ENCODE peak calls at places on chromosome 17, in seven cellular contexts. One of them, this sample, is unnamed.

GRCh38 chr17:62573480-62574117 is 53.9 kb upstream of the MRC2 start:
- DNase-seq in IMR-90: peak
- DNase-seq in mesenchymal stem cell: no peak
- DNase-seq in H9: no peak
- DNase-seq in trophoblast cell: no peak
- DNase-seq in H1: no peak
- DNase-seq in mesendoderm: no peak
- DNase-seq in this sample: no peak

GRCh38 chr17:78031435-78031834 is 72.9 kb downstream of the TNRC6C start:
- DNase-seq in IMR-90: no peak
- DNase-seq in mesenchymal stem cell: no peak
- DNase-seq in H9: no peak
- DNase-seq in trophoblast cell: no peak
- DNase-seq in H1: no peak
- DNase-seq in mesendoderm: no peak
- DNase-seq in this sample: no peak

GRCh38 chr17:12859520-12859919 is 70.2 kb downstream of the ARHGAP44 start:
- DNase-seq in IMR-90: peak
- DNase-seq in mesenchymal stem cell: no peak
- DNase-seq in H9: no peak
- DNase-seq in trophoblast cell: no peak
- DNase-seq in H1: no peak
- DNase-seq in mesendoderm: no peak
- DNase-seq in this sample: no peak

GRCh38 chr17:83152745-83153611 is 73.6 kb downstream of the METRNL start:
- DNase-seq in IMR-90: no peak
- DNase-seq in mesenchymal stem cell: no peak
- DNase-seq in H9: peak
- DNase-seq in trophoblast cell: peak
- DNase-seq in H1: no peak
- DNase-seq in mesendoderm: no peak
- DNase-seq in this sample: no peak

GRCh38 chr17:8225813-8226535 is 15.6 kb upstream of the AURKB start:
- DNase-seq in IMR-90: peak
- DNase-seq in mesenchymal stem cell: peak
- DNase-seq in H9: peak
- DNase-seq in trophoblast cell: peak
- DNase-seq in H1: no peak
- DNase-seq in mesendoderm: peak
- DNase-seq in this sample: peak

GRCh38 chr17:55735784-55736405 is 13.2 kb upstream of the TMEM100 start:
- DNase-seq in IMR-90: peak
- DNase-seq in mesenchymal stem cell: peak
- DNase-seq in H9: no peak
- DNase-seq in trophoblast cell: peak
- DNase-seq in H1: no peak
- DNase-seq in mesendoderm: peak
- DNase-seq in this sample: no peak

GRCh38 chr17:31740611-31741082 is 118.4 kb downstream of the COPRS start:
- DNase-seq in IMR-90: peak
- DNase-seq in mesenchymal stem cell: peak
- DNase-seq in H9: no peak
- DNase-seq in trophoblast cell: peak
- DNase-seq in H1: no peak
- DNase-seq in mesendoderm: peak
- DNase-seq in this sample: no peak

GRCh38 chr17:78717431-78717980 is 64.6 kb downstream of the CYTH1 start:
- DNase-seq in IMR-90: peak
- DNase-seq in mesenchymal stem cell: no peak
- DNase-seq in H9: no peak
- DNase-seq in trophoblast cell: no peak
- DNase-seq in H1: no peak
- DNase-seq in mesendoderm: no peak
- DNase-seq in this sample: no peak

DNA sequence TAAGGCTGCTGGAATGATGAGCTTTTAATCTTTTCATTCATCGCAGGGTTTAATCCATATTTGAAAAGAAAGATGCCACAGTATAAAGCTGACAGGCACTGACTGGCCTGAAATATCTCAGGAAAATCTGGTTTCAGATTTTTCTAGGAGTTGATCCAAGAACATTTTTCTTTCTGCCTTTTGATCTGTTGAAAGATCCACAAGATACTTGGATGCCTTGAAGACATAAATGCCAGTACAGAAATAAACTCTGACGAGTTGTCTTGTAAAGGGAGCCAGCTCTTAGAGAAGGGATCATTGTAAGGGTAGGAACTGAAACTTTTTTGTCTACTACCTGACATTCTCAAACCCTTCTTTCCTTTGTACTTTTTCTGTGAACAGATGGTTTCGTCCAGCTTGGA is 25.4 kb upstream of the KRT20 start:
- DNase-seq in IMR-90: peak
- DNase-seq in mesenchymal stem cell: peak
- DNase-seq in H9: no peak
- DNase-seq in trophoblast cell: peak
- DNase-seq in H1: no peak
- DNase-seq in mesendoderm: no peak
- DNase-seq in this sample: no peak
- H4K8ac ChIP-seq in IMR-90: peak
- H4K8ac ChIP-seq in mesenchymal stem cell: no peak
- H4K8ac ChIP-seq in H9: no peak
- H4K8ac ChIP-seq in trophoblast cell: peak
- H4K8ac ChIP-seq in H1: no peak
- H4K8ac ChIP-seq in mesendoderm: no peak
- H4K8ac ChIP-seq in this sample: no peak

DNA sequence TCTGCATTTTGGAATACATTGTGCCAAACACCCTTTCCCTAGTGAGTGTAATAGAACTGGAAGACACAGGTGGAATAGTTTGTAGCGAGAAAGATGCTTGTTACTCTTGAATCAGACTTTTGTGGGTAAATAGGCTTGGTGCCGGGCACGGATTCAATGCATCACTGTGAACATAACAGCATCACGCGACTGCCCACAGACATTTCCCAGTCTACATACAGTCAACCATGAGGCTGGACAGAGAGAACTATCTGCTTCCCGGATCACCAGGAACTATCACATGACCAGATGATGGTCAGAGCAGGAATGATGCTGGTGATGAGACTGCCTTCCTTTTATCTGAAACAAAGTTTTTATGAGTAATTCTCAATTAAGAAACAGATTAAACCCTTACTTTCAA is 397 bp upstream of the KRTAP9-2 start:
- DNase-seq in IMR-90: no peak
- DNase-seq in mesenchymal stem cell: no peak
- DNase-seq in H9: no peak
- DNase-seq in trophoblast cell: peak
- DNase-seq in H1: no peak
- DNase-seq in mesendoderm: no peak
- DNase-seq in this sample: no peak
- H2AK5ac ChIP-seq in IMR-90: no peak
- H2AK5ac ChIP-seq in mesenchymal stem cell: no peak
- H2AK5ac ChIP-seq in H9: no peak
- H2AK5ac ChIP-seq in trophoblast cell: no peak
- H2AK5ac ChIP-seq in H1: no peak
- H2AK5ac ChIP-seq in mesendoderm: no peak
- H2AK5ac ChIP-seq in this sample: no peak

GRCh38 chr17:351436-351713 is 1.2 kb downstream of the RPH3AL start:
- DNase-seq in IMR-90: no peak
- DNase-seq in mesenchymal stem cell: no peak
- DNase-seq in H9: no peak
- DNase-seq in trophoblast cell: no peak
- DNase-seq in H1: no peak
- DNase-seq in mesendoderm: no peak
- DNase-seq in this sample: no peak
- H4K8ac ChIP-seq in IMR-90: no peak
- H4K8ac ChIP-seq in mesenchymal stem cell: no peak
- H4K8ac ChIP-seq in H9: no peak
- H4K8ac ChIP-seq in trophoblast cell: no peak
- H4K8ac ChIP-seq in H1: no peak
- H4K8ac ChIP-seq in mesendoderm: no peak
- H4K8ac ChIP-seq in this sample: no peak

GRCh38 chr17:16989953-16990860 is 18.3 kb upstream of the TNFRSF13B start:
- DNase-seq in IMR-90: peak
- DNase-seq in mesenchymal stem cell: peak
- DNase-seq in H9: peak
- DNase-seq in trophoblast cell: no peak
- DNase-seq in H1: no peak
- DNase-seq in mesendoderm: peak
- DNase-seq in this sample: no peak

GRCh38 chr17:16989230-16989952 is 17.5 kb upstream of the TNFRSF13B start:
- DNase-seq in IMR-90: no peak
- DNase-seq in mesenchymal stem cell: no peak
- DNase-seq in H9: peak
- DNase-seq in trophoblast cell: no peak
- DNase-seq in H1: no peak
- DNase-seq in mesendoderm: no peak
- DNase-seq in this sample: no peak

GRCh38 chr17:16988749-16989229 is 16.9 kb upstream of the TNFRSF13B start:
- DNase-seq in IMR-90: no peak
- DNase-seq in mesenchymal stem cell: no peak
- DNase-seq in H9: no peak
- DNase-seq in trophoblast cell: no peak
- DNase-seq in H1: no peak
- DNase-seq in mesendoderm: no peak
- DNase-seq in this sample: no peak

GRCh38 chr17:16994626-16995025 is 22.7 kb upstream of the TNFRSF13B start:
- DNase-seq in IMR-90: no peak
- DNase-seq in mesenchymal stem cell: no peak
- DNase-seq in H9: no peak
- DNase-seq in trophoblast cell: no peak
- DNase-seq in H1: no peak
- DNase-seq in mesendoderm: no peak
- DNase-seq in this sample: no peak

GRCh38 chr17:16991349-16992009 is 19.6 kb upstream of the TNFRSF13B start:
- DNase-seq in IMR-90: peak
- DNase-seq in mesenchymal stem cell: peak
- DNase-seq in H9: peak
- DNase-seq in trophoblast cell: peak
- DNase-seq in H1: peak
- DNase-seq in mesendoderm: peak
- DNase-seq in this sample: peak
- H2AK5ac ChIP-seq in IMR-90: peak
- H2AK5ac ChIP-seq in mesenchymal stem cell: no peak
- H2AK5ac ChIP-seq in H9: no peak
- H2AK5ac ChIP-seq in trophoblast cell: no peak
- H2AK5ac ChIP-seq in H1: no peak
- H2AK5ac ChIP-seq in mesendoderm: no peak
- H2AK5ac ChIP-seq in this sample: no peak

DNA sequence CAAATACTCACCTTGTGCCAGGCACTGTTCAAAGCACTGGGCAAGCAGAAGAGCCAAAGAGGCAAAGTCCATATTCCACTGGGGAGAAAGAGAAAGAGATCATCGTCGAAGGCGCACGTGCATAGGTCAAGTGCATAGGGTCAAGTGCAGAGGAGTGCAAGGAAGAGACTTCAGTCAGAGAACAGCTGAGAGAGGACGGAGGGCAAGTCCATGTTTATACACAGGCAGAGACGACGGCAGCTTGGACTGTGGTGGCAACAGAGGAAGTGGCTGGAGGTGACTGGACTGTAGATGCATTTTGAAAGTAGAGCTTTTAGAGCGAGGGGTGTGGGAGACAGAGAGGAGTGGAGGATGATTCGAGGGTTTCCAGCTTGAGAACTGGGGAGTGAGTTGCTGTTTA is 74.7 kb upstream of the SDK2 start:
- DNase-seq in IMR-90: no peak
- DNase-seq in mesenchymal stem cell: peak
- DNase-seq in H9: no peak
- DNase-seq in trophoblast cell: no peak
- DNase-seq in H1: no peak
- DNase-seq in mesendoderm: no peak
- DNase-seq in this sample: no peak
- H4K8ac ChIP-seq in IMR-90: no peak
- H4K8ac ChIP-seq in mesenchymal stem cell: no peak
- H4K8ac ChIP-seq in H9: no peak
- H4K8ac ChIP-seq in trophoblast cell: no peak
- H4K8ac ChIP-seq in H1: no peak
- H4K8ac ChIP-seq in mesendoderm: no peak
- H4K8ac ChIP-seq in this sample: no peak

DNA sequence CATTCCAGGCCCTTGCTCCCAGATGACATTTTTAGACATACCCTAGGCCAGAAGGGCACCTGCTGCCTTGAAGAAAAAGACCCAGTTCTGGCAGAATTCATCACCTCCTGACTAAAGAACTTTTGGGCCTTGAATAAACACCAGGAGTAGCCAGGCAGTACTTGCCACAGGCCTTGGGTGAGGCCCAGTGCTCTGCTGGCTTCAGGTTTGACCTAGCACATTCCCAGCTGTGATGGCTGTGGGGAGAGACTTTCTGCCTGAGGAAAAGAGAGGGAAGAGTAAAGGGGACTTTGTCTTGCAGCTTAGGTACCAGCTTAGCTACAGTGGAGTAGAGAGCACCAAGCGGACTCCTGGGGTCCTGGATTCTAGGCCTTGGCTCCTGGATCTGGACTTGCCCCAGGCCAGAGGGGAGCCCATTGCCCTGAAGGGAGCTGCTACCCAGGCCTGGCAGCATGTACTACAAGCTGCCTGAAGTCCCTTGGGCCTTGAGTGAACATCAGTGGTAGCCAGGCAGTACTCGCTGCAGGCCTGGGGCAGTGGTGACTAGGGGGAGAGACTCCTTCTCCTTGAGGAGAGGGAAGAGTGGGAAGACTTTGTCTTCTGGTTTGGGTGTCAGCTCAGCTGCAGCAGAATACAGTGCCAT is 44.3 kb downstream of the ABCA8 start:
- DNase-seq in IMR-90: no peak
- DNase-seq in mesenchymal stem cell: no peak
- DNase-seq in H9: no peak
- DNase-seq in trophoblast cell: no peak
- DNase-seq in H1: no peak
- DNase-seq in mesendoderm: no peak
- DNase-seq in this sample: no peak
- H2AK5ac ChIP-seq in IMR-90: peak
- H2AK5ac ChIP-seq in mesenchymal stem cell: no peak
- H2AK5ac ChIP-seq in H9: no peak
- H2AK5ac ChIP-seq in trophoblast cell: no peak
- H2AK5ac ChIP-seq in H1: no peak
- H2AK5ac ChIP-seq in mesendoderm: no peak
- H2AK5ac ChIP-seq in this sample: no peak

This sample was measured in neuronal stem cell.